ENCODE peak calls at places on chromosomes 7 and 10, in four cellular contexts. One of them, this sample, is unnamed.

GRCh38 chr10:77763453-77764430 is 126.1 kb upstream of the KCNMA1 start:
- DNase-seq in neuronal stem cell: no peak
- DNase-seq in H1: no peak
- DNase-seq in IMR-90: no peak
- DNase-seq in this sample: peak; percentile 50

GRCh38 chr10:12534824-12535223 is 185.5 kb downstream of the CAMK1D start:
- DNase-seq in neuronal stem cell: no peak
- DNase-seq in H1: peak; percentile 33
- DNase-seq in IMR-90: peak; percentile 35
- DNase-seq in this sample: peak; percentile 70

GRCh38 chr10:22651276-22651980 is 63.0 kb downstream of the PIP4K2A start:
- DNase-seq in neuronal stem cell: no peak
- DNase-seq in H1: no peak
- DNase-seq in IMR-90: no peak
- DNase-seq in this sample: no peak

GRCh38 chr7:35333265-35333664 is 79.4 kb upstream of the TBX20 start:
- DNase-seq in neuronal stem cell: no peak
- DNase-seq in H1: no peak
- DNase-seq in IMR-90: no peak
- DNase-seq in this sample: no peak

GRCh38 chr10:116961305-116962251 is 43.4 kb downstream of the SHTN1 start:
- DNase-seq in neuronal stem cell: no peak
- DNase-seq in H1: no peak
- DNase-seq in IMR-90: no peak
- DNase-seq in this sample: peak; percentile 53

GRCh38 chr7:90180011-90180585 is 25.8 kb downstream of the STEAP1 start:
- DNase-seq in neuronal stem cell: no peak
- DNase-seq in H1: no peak
- DNase-seq in IMR-90: peak; percentile 16
- DNase-seq in this sample: no peak

GRCh38 chr7:85184599-85185354 is 2.1 kb downstream of the SEMA3D start:
- DNase-seq in neuronal stem cell: peak; percentile 35
- DNase-seq in H1: peak; percentile 54
- DNase-seq in IMR-90: peak; percentile 37
- DNase-seq in this sample: peak; percentile 63

GRCh38 chr7:41449694-41450093 is 253.2 kb downstream of the INHBA start:
- DNase-seq in neuronal stem cell: no peak
- DNase-seq in H1: no peak
- DNase-seq in IMR-90: no peak
- DNase-seq in this sample: no peak

GRCh38 chr7:116526897-116527296 is 2.1 kb downstream of the CAV1 start:
- DNase-seq in neuronal stem cell: no peak
- DNase-seq in H1: no peak
- DNase-seq in IMR-90: no peak
- DNase-seq in this sample: no peak

GRCh38 chr7:47506716-47507354 is 75.1 kb downstream of the TNS3 start:
- DNase-seq in neuronal stem cell: no peak
- DNase-seq in H1: no peak
- DNase-seq in IMR-90: peak; percentile 59
- DNase-seq in this sample: no peak

GRCh38 chr7:135900186-135900585 is 77.0 kb downstream of the MTPN start:
- DNase-seq in neuronal stem cell: no peak
- DNase-seq in H1: no peak
- DNase-seq in IMR-90: no peak
- DNase-seq in this sample: no peak

GRCh38 chr10:127855976-127856375 is 36.8 kb downstream of the CLRN3 start:
- DNase-seq in neuronal stem cell: no peak
- DNase-seq in H1: no peak
- DNase-seq in IMR-90: no peak
- DNase-seq in this sample: no peak

GRCh38 chr10:25047902-25048301 is 31.5 kb downstream of the THNSL1 start:
- DNase-seq in neuronal stem cell: no peak
- DNase-seq in H1: no peak
- DNase-seq in IMR-90: peak; percentile 66
- DNase-seq in this sample: no peak

GRCh38 chr10:124731551-124731950 is 12.6 kb downstream of the FAM53B start:
- DNase-seq in neuronal stem cell: no peak
- DNase-seq in H1: no peak
- DNase-seq in IMR-90: no peak
- DNase-seq in this sample: no peak

GRCh38 chr10:128211953-128212727 is 85.9 kb upstream of the MKI67 start:
- DNase-seq in neuronal stem cell: peak; percentile 86
- DNase-seq in H1: peak; percentile 95
- DNase-seq in IMR-90: peak; percentile 41
- DNase-seq in this sample: peak; percentile 87

GRCh38 chr10:9596368-9596920 is 1421.2 kb upstream of the CELF2 start:
- DNase-seq in neuronal stem cell: no peak
- DNase-seq in H1: no peak
- DNase-seq in IMR-90: peak; percentile 62
- DNase-seq in this sample: no peak

GRCh38 chr7:116327751-116328150 is 117.4 kb downstream of the TES start:
- DNase-seq in neuronal stem cell: no peak
- DNase-seq in H1: no peak
- DNase-seq in IMR-90: peak; percentile 99
- DNase-seq in this sample: no peak

GRCh38 chr10:5411941-5412276 is 448 bp upstream of the NET1 start:
- DNase-seq in neuronal stem cell: no peak
- DNase-seq in H1: no peak
- DNase-seq in IMR-90: no peak
- DNase-seq in this sample: no peak

GRCh38 chr7:105792488-105793370 is 83.7 kb downstream of the ATXN7L1 start:
- DNase-seq in neuronal stem cell: no peak
- DNase-seq in H1: no peak
- DNase-seq in IMR-90: no peak
- DNase-seq in this sample: no peak

GRCh38 chr10:132939957-132940790 is 2.2 kb downstream of the CFAP46 start:
- DNase-seq in neuronal stem cell: peak; percentile 48
- DNase-seq in H1: peak; percentile 84
- DNase-seq in IMR-90: peak; percentile 47
- DNase-seq in this sample: peak; percentile 67

GRCh38 chr10:113644185-113645120 is 19.4 kb downstream of the NRAP start:
- DNase-seq in neuronal stem cell: no peak
- DNase-seq in H1: no peak
- DNase-seq in IMR-90: peak; percentile 77
- DNase-seq in this sample: peak; percentile 50

GRCh38 chr10:27240891-27241639 is 468 bp upstream of the ACBD5 start:
- DNase-seq in neuronal stem cell: peak; percentile 47
- DNase-seq in H1: peak; percentile 70
- DNase-seq in IMR-90: no peak
- DNase-seq in this sample: peak; percentile 80

GRCh38 chr10:82438277-82438676 is 563.3 kb downstream of the NRG3 start:
- DNase-seq in neuronal stem cell: no peak
- DNase-seq in H1: no peak
- DNase-seq in IMR-90: no peak
- DNase-seq in this sample: peak; percentile 21

GRCh38 chr7:1993776-1994740 is 238.7 kb downstream of the MAD1L1 start:
- DNase-seq in neuronal stem cell: no peak
- DNase-seq in H1: no peak
- DNase-seq in IMR-90: no peak
- DNase-seq in this sample: no peak

GRCh38 chr7:134767567-134768168 is 11.8 kb upstream of the CALD1 start:
- DNase-seq in neuronal stem cell: no peak
- DNase-seq in H1: no peak
- DNase-seq in IMR-90: no peak
- DNase-seq in this sample: no peak

DNA sequence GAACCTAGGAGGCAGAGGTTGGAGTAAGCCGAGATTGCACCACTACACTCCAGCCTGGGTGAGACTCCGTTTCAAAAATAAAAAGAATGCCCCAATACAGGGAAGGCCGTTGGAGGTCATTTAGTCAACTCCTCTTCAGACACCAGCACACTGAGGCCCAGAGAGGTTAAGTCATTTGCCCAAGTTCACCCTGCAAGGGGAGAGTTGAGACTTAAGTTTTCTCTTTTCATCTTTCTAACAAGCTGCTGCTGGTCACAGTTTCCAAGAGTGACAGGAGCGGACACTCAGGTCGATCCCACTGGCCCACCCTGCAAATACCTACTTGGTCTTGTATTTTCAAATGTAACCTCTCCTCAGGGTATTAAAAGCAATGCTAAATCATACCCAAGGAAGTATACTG is 30.4 kb upstream of the VCL start:
- DNase-seq in neuronal stem cell: no peak
- DNase-seq in H1: no peak
- DNase-seq in IMR-90: no peak
- DNase-seq in this sample: peak; percentile 62
- H3K18ac ChIP-seq in neuronal stem cell: peak overlapping the region; percentile 61
- H3K18ac ChIP-seq in H1: peak overlapping the region; percentile 97
- H3K18ac ChIP-seq in IMR-90: peak overlapping the region; percentile 78
- H3K18ac ChIP-seq in this sample: peak overlapping the region; percentile 98

GRCh38 chr7:98303176-98303865 is 21.8 kb downstream of the BRI3 start:
- DNase-seq in neuronal stem cell: no peak
- DNase-seq in H1: no peak
- DNase-seq in IMR-90: no peak
- DNase-seq in this sample: no peak

GRCh38 chr7:98303906-98304305 is 22.4 kb downstream of the BRI3 start:
- DNase-seq in neuronal stem cell: no peak
- DNase-seq in H1: no peak
- DNase-seq in IMR-90: no peak
- DNase-seq in this sample: no peak

GRCh38 chr7:98300595-98301372 is 19.3 kb downstream of the BRI3 start:
- DNase-seq in neuronal stem cell: no peak
- DNase-seq in H1: no peak
- DNase-seq in IMR-90: no peak
- DNase-seq in this sample: peak; percentile 66

GRCh38 chr7:98297619-98298286 is 16.3 kb downstream of the BRI3 start:
- DNase-seq in neuronal stem cell: no peak
- DNase-seq in H1: no peak
- DNase-seq in IMR-90: no peak
- DNase-seq in this sample: no peak

DNA sequence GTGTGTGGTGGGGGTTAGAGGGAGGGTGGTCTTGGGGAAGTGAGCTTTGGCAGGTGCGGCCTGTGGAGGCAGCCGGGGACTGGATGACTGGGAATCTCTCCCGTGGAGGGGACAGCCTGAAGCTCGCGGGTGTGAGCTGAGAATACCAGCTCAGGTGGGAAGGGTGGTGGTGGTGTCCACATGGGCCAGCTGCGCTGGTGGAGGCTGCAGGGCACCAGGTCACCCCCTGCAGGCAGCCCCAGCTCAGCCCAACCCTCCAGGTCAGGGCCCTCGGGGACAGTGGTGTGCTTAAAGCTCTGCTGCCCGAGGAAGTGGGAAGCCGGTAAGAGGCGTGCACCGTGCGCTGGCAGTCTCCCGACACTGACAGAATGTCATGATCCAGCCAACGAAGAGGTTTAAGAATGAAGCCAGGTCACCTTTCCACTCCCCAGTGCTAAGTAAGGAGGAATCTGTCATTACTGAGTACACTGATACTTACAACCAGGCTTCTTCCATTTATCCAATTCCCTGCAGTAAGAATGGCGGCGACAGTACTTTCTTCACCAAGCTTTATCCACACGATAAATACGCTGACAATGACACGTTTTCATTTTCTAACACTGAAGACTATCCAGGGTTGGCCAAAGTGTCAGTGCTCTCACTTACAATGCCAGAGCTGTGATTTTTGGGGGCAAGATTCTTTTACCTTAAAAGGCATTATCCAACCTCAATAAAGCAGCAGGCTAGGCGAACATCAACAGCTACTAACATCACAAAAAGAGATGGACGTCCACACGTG is 20.4 kb downstream of the BRI3 start:
- DNase-seq in neuronal stem cell: no peak
- DNase-seq in H1: no peak
- DNase-seq in IMR-90: no peak
- DNase-seq in this sample: no peak
- H3K18ac ChIP-seq in neuronal stem cell: no peak overlapping the region
- H3K18ac ChIP-seq in H1: no peak overlapping the region
- H3K18ac ChIP-seq in IMR-90: no peak overlapping the region
- H3K18ac ChIP-seq in this sample: no peak overlapping the region

GRCh38 chr10:79182122-79182521 is 113.4 kb downstream of the ZMIZ1 start:
- DNase-seq in neuronal stem cell: no peak
- DNase-seq in H1: no peak
- DNase-seq in IMR-90: no peak
- DNase-seq in this sample: no peak

GRCh38 chr10:79179404-79180309 is 110.9 kb downstream of the ZMIZ1 start:
- DNase-seq in neuronal stem cell: peak; percentile 80
- DNase-seq in H1: no peak
- DNase-seq in IMR-90: no peak
- DNase-seq in this sample: peak; percentile 80

GRCh38 chr10:79180619-79181221 is 112.0 kb downstream of the ZMIZ1 start:
- DNase-seq in neuronal stem cell: no peak
- DNase-seq in H1: no peak
- DNase-seq in IMR-90: no peak
- DNase-seq in this sample: no peak

GRCh38 chr10:79181680-79182079 is 112.9 kb downstream of the ZMIZ1 start:
- DNase-seq in neuronal stem cell: no peak
- DNase-seq in H1: no peak
- DNase-seq in IMR-90: no peak
- DNase-seq in this sample: no peak

DNA sequence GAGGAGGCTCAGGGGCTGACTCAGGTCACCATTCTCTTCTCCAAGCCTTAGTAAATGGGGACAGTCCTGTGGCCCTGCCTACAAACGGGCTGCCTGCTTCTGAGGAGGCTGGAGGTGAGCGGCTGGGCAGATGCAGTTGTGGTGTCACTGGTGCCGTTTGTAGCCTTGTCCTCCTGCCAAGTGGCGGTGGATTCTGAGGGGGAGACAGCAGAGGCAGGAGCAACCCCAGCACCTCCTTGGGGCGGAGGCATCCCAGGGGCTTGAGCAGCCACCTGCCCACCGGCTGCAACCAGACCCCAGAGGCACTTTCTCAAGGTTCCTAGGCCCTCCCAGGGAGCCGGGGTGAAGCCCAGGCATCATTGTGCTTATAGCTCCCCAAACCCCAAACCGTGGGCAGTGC is 112.5 kb downstream of the ZMIZ1 start:
- DNase-seq in neuronal stem cell: no peak
- DNase-seq in H1: no peak
- DNase-seq in IMR-90: no peak
- DNase-seq in this sample: no peak
- H3K18ac ChIP-seq in neuronal stem cell: peak overlapping the region; percentile 4
- H3K18ac ChIP-seq in H1: no peak overlapping the region
- H3K18ac ChIP-seq in IMR-90: no peak overlapping the region
- H3K18ac ChIP-seq in this sample: no peak overlapping the region

GRCh38 chr7:141739250-141739649 is 1.1 kb downstream of the SSBP1 start:
- DNase-seq in neuronal stem cell: no peak
- DNase-seq in H1: no peak
- DNase-seq in IMR-90: no peak
- DNase-seq in this sample: no peak

GRCh38 chr7:141737118-141737835 is 881 bp upstream of the SSBP1 start:
- DNase-seq in neuronal stem cell: no peak
- DNase-seq in H1: no peak
- DNase-seq in IMR-90: no peak
- DNase-seq in this sample: no peak

GRCh38 chr7:141737836-141738591 is at the start of gene SSBP1:
- DNase-seq in neuronal stem cell: peak; percentile 87
- DNase-seq in H1: peak; percentile 89
- DNase-seq in IMR-90: peak; percentile 96
- DNase-seq in this sample: peak; percentile 98

GRCh38 chr7:141742229-141742628 is 4.1 kb downstream of the SSBP1 start:
- DNase-seq in neuronal stem cell: no peak
- DNase-seq in H1: no peak
- DNase-seq in IMR-90: peak; percentile 4
- DNase-seq in this sample: no peak

GRCh38 chr7:141738592-141739013 is 445 bp downstream of the SSBP1 start:
- DNase-seq in neuronal stem cell: no peak
- DNase-seq in H1: no peak
- DNase-seq in IMR-90: no peak
- DNase-seq in this sample: no peak
- H3K18ac ChIP-seq in neuronal stem cell: peak overlapping the region; percentile 97
- H3K18ac ChIP-seq in H1: peak overlapping the region; percentile 98
- H3K18ac ChIP-seq in IMR-90: no peak overlapping the region
- H3K18ac ChIP-seq in this sample: peak overlapping the region; percentile 19

GRCh38 chr7:139777948-139778841 is at the start of gene HIPK2:
- DNase-seq in neuronal stem cell: peak; percentile 80
- DNase-seq in H1: peak; percentile 73
- DNase-seq in IMR-90: peak; percentile 73
- DNase-seq in this sample: peak; percentile 66
- H3K18ac ChIP-seq in neuronal stem cell: peak within 1 kb of the TSS; percentile 98
- H3K18ac ChIP-seq in H1: no peak within 1 kb of the TSS
- H3K18ac ChIP-seq in IMR-90: peak within 1 kb of the TSS; percentile 98
- H3K18ac ChIP-seq in this sample: peak within 1 kb of the TSS; percentile 96